ENCODE peak calls at places on chromosomes 4 and X, in nine cellular contexts. S is fibroblast of pulmonary artery, R is Peyer's patch, X is mammary epithelial cell, K is AG04450, N is lower lobe of right lung, T is adrenal gland, Y is fibroblast of mammary gland, M is breast epithelium. U is an unnamed sample.

GRCh38 chrX:72568406-72569092 is 4.1 kb downstream of the HDAC8 start:
- DNase-seq in S (peak), R (no peak), X (no peak), K (no peak), N (no peak), T (peak), Y (peak), M (no peak), U (peak)

GRCh38 chrX:78673256-78673655 is 14.1 kb upstream of the RTL3 start:
- DNase-seq in S (no peak), R (no peak), X (no peak), K (no peak), N (no peak), T (no peak), Y (peak), M (no peak), U (no peak)

GRCh38 chrX:10341309-10341708 is 184.5 kb downstream of the CLCN4 start:
- DNase-seq in S (no peak), R (no peak), X (peak), K (no peak), N (no peak), T (no peak), Y (peak), M (no peak), U (no peak)

GRCh38 chr4:169092889-169093522 is 83.0 kb upstream of the CBR4 start:
- DNase-seq in S (no peak), R (no peak), X (no peak), K (no peak), N (no peak), T (no peak), Y (no peak), M (no peak), U (no peak)

GRCh38 chr4:146637853-146638800 is 566 bp upstream of the POU4F2 start:
- DNase-seq in S (no peak), R (no peak), X (no peak), K (no peak), N (peak), T (no peak), Y (no peak), M (no peak), U (no peak)

GRCh38 chrX:39576081-39576701 is 521.6 kb downstream of the BCOR start:
- DNase-seq in S (no peak), R (no peak), X (no peak), K (no peak), N (no peak), T (no peak), Y (no peak), M (no peak), U (no peak)

GRCh38 chr4:101345271-101345595 is 2.1 kb downstream of the PPP3CA start:
- DNase-seq in S (no peak), R (peak), X (no peak), K (no peak), N (no peak), T (no peak), Y (peak), M (no peak), U (peak)

GRCh38 chrX:148298737-148299136 is 201.7 kb upstream of the AFF2 start:
- DNase-seq in S (peak), R (no peak), X (peak), K (no peak), N (no peak), T (no peak), Y (peak), M (no peak), U (peak)

GRCh38 chrX:119757979-119758681 is at the start of gene SOWAHD:
- DNase-seq in S (peak), R (peak), X (peak), K (no peak), N (peak), T (peak), Y (no peak), M (no peak), U (no peak)

GRCh38 chrX:369563-370101 is 17.1 kb downstream of the PPP2R3B start:
- DNase-seq in S (no peak), R (no peak), X (no peak), K (no peak), N (no peak), T (no peak), Y (no peak), M (no peak), U (no peak)

GRCh38 chr4:26803462-26803861 is 57.2 kb upstream of the STIM2 start:
- DNase-seq in S (no peak), R (no peak), X (no peak), K (no peak), N (no peak), T (no peak), Y (no peak), M (no peak), U (no peak)

GRCh38 chrX:113741744-113742143 is 842.1 kb upstream of the HTR2C start:
- DNase-seq in S (peak), R (no peak), X (peak), K (no peak), N (no peak), T (peak), Y (peak), M (no peak), U (peak)

GRCh38 chr4:4714330-4714729 is 145.1 kb upstream of the MSX1 start:
- DNase-seq in S (no peak), R (no peak), X (no peak), K (no peak), N (no peak), T (no peak), Y (peak), M (no peak), U (peak)

DNA sequence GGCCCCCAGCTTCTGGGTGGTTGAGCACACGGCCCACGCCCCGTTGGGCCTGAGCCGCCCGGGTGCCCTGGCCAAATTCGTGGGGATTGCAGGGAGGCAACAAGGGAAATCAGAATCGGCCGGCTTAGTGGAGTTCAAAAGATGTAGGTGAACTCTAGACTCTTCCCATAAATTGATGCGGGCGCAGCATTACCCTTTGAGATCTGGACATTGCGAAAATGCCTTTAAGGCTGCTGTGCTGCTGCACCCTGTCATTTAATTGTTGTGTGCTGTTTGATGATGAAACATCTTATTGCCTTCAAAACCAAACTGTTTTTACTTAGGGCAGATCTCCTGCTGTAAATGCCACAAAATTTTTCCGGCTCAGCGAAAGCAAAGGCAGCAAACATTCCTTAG is 409 bp upstream of the MPP1 start:
- DNase-seq in S (peak), R (no peak), X (no peak), K (no peak), N (no peak), T (no peak), Y (peak), M (no peak), U (peak)
- H3K4me3 ChIP-seq in S (peak), R (peak), X (peak), K (peak), N (peak), T (no peak), Y (peak), M (peak), U (peak)

GRCh38 chrX:34338046-34338445 is 205.9 kb upstream of the FAM47A start:
- DNase-seq in S (no peak), R (no peak), X (no peak), K (no peak), N (no peak), T (no peak), Y (no peak), M (no peak), U (no peak)

GRCh38 chrX:34341814-34342213 is 209.7 kb upstream of the FAM47A start:
- DNase-seq in S (no peak), R (no peak), X (no peak), K (no peak), N (no peak), T (no peak), Y (no peak), M (no peak), U (no peak)

GRCh38 chrX:34343001-34343400 is 210.9 kb upstream of the FAM47A start:
- DNase-seq in S (no peak), R (no peak), X (no peak), K (no peak), N (no peak), T (no peak), Y (no peak), M (no peak), U (no peak)

GRCh38 chrX:34341258-34341657 is 209.1 kb upstream of the FAM47A start:
- DNase-seq in S (peak), R (no peak), X (no peak), K (no peak), N (no peak), T (no peak), Y (no peak), M (no peak), U (no peak)
- TF ChIP-seq CTCF in S (no peak), R (no peak), X (peak), K (no peak), N (no peak), T (no peak), Y (no peak), M (no peak), U (no peak)

DNA sequence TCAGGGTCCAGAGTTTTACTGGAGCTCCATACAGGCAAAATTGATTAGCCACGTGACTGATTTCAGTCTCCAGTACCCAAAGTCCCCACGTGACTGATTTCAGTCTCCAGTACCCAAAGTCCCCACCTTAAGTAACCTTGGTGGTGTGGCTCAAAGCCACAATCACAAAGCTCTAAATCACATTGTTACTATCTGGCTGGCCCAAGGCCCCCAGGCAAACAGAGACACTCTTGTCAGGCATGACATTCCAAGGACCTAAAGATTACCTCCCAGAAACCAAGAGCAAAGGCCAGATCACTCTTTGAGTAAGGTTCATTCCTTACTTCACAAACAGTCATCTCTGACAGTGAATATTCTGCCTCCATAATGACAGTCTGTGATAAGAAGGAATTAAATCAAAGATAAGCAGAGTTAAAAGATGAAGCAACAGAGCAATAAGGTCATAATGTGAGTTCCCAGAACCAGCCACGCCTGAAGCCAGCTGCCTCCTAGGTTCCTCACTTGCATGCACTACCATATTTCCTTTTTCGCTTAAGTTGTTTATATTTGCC is 78.5 kb downstream of the ANXA3 start:
- DNase-seq in S (no peak), R (peak), X (no peak), K (no peak), N (peak), T (peak), Y (no peak), M (no peak), U (no peak)
- H3K4me3 ChIP-seq in S (no peak), R (no peak), X (no peak), K (no peak), N (no peak), T (no peak), Y (no peak), M (no peak), U (no peak)

GRCh38 chr4:48290146-48290772 is 20.6 kb upstream of the TEC start:
- DNase-seq in S (peak), R (peak), X (peak), K (no peak), N (no peak), T (peak), Y (peak), M (no peak), U (no peak)
- TF ChIP-seq CTCF in S (peak), R (no peak), X (peak), K (peak), N (peak), T (peak), Y (peak), M (peak), U (peak)

GRCh38 chr4:23932935-23933334 is 43.1 kb upstream of the PPARGC1A start:
- DNase-seq in S (peak), R (no peak), X (no peak), K (no peak), N (no peak), T (no peak), Y (peak), M (peak), U (peak)
- H3K4me3 ChIP-seq in S (no peak), R (no peak), X (no peak), K (no peak), N (no peak), T (no peak), Y (no peak), M (no peak), U (no peak)